ENCODE peak calls at places on chromosome 2, in five cellular contexts. L, N, Q, H and R are unnamed samples.
A peak's percentile ranks its signal among the peaks of the same experiment; 100 is the strongest.

GRCh38 chr2:143615617-143616016 is 486.4 kb downstream of the ARHGAP15 start:
- DNase-seq in N (no peak), H (no peak), Q (no peak), L (no peak), R (no peak)

GRCh38 chr2:119228964-119229363 is 5.3 kb downstream of the STEAP3 start:
- DNase-seq in N (no peak), L (no peak), Q (no peak), H (no peak), R (no peak)

GRCh38 chr2:149679286-149679685 is 91.7 kb upstream of the MMADHC start:
- DNase-seq in L (no peak), N (no peak), H (no peak), Q (no peak), R (no peak)

GRCh38 chr2:223952280-223952968 is 4.8 kb upstream of the MRPL44 start:
- DNase-seq in N (no peak), H (peak; percentile 96), Q (no peak), L (no peak), R (peak; percentile 95)

GRCh38 chr2:217856159-217856558 is 146.6 kb downstream of the TNS1 start:
- DNase-seq in N (no peak), H (no peak), L (no peak), Q (no peak), R (no peak)

GRCh38 chr2:199462167-199462976 is 4.6 kb upstream of the SATB2 start:
- DNase-seq in Q (no peak), L (no peak), H (no peak), N (no peak), R (no peak)

GRCh38 chr2:96329416-96329815 is 4.3 kb downstream of the ITPRIPL1 start:
- DNase-seq in L (no peak), Q (no peak), N (no peak), H (no peak), R (no peak)

GRCh38 chr2:237603718-237604362 is 13.3 kb upstream of the RAB17 start:
- DNase-seq in Q (no peak), H (peak; percentile 36), N (peak; percentile 49), L (no peak), R (no peak)

GRCh38 chr2:39515273-39515896 is 78.3 kb upstream of the MAP4K3 start:
- DNase-seq in H (no peak), N (no peak), L (no peak), Q (no peak), R (no peak)